ENCODE peak calls at places on chromosomes 4 and X, in seven cellular contexts. N is right lobe of liver, J is endothelial cell of umbilical vein, Z is prostate gland, P is mammary epithelial cell, M is H9, T is tibial nerve. Q is an unnamed sample. For H3K9me3, the result is how much of the 10 kb centered on the place peaks cover.

GRCh38 chr4:82500106-82500738 is 61.6 kb downstream of the TMEM150C start:
- DNase-seq in M (no peak), P (no peak), T (no peak), J (no peak), N (no peak), Z (no peak), Q (no peak)

GRCh38 chr4:183986645-183987528 is 81.8 kb downstream of the STOX2 start:
- DNase-seq in Z (no peak), N (no peak), T (no peak), P (no peak), M (no peak), J (no peak), Q (no peak)

GRCh38 chr4:163556169-163556568 is 61.7 kb downstream of the TMA16 start:
- DNase-seq in P (no peak), Z (no peak), M (no peak), J (no peak), T (no peak), N (no peak), Q (no peak)

GRCh38 chrX:46559062-46559461 is 13.8 kb upstream of the ZNF674 start:
- DNase-seq in T (no peak), J (no peak), Z (no peak), M (no peak), P (no peak), N (no peak), Q (no peak)

GRCh38 chr4:76708986-76709385 is 189.0 kb downstream of the SOWAHB start:
- DNase-seq in P (no peak), Z (no peak), M (no peak), J (no peak), T (no peak), N (no peak), Q (no peak)

GRCh38 chr4:173801876-173802713 is 272.1 kb upstream of the HAND2 start:
- DNase-seq in T (no peak), M (no peak), J (no peak), P (no peak), Z (no peak), N (no peak), Q (no peak)

GRCh38 chr4:116132946-116133345 is 952.4 kb downstream of the TRAM1L1 start:
- DNase-seq in Z (no peak), J (no peak), M (no peak), T (no peak), N (no peak), P (no peak), Q (no peak)

GRCh38 chrX:25020391-25021131 is 4.8 kb upstream of the ARX start:
- DNase-seq in J (no peak), M (peak), P (no peak), Z (no peak), N (no peak), T (no peak), Q (no peak)

GRCh38 chrX:2967998-2968909 is 38.1 kb upstream of the ARSH start:
- DNase-seq in J (peak), N (no peak), P (peak), T (no peak), Z (peak), M (peak), Q (peak)

GRCh38 chrX:119427024-119427794 is 28.1 kb downstream of the SLC25A43 start:
- DNase-seq in T (no peak), P (no peak), J (no peak), M (no peak), Z (no peak), N (peak), Q (peak)

GRCh38 chr4:101944649-101945048 is 154.1 kb downstream of the BANK1 start:
- DNase-seq in P (peak), Z (no peak), N (no peak), J (no peak), M (no peak), T (no peak), Q (no peak)

GRCh38 chrX:123859409-123859827 is 435 bp upstream of the XIAP start:
- DNase-seq in J (no peak), M (no peak), N (peak), P (no peak), Z (peak), T (peak), Q (no peak)

GRCh38 chrX:70755850-70756249 is 152.7 kb downstream of the TEX11 start:
- DNase-seq in P (no peak), Z (no peak), J (no peak), T (no peak), N (no peak), M (peak), Q (no peak)

GRCh38 chr4:176845636-176846035 is 52.9 kb upstream of the VEGFC start:
- DNase-seq in J (no peak), Z (no peak), M (no peak), T (no peak), N (no peak), P (peak), Q (no peak)

GRCh38 chr4:101678180-101678579 is 112.3 kb upstream of the BANK1 start:
- DNase-seq in P (no peak), Z (no peak), J (no peak), M (no peak), T (no peak), N (no peak), Q (no peak)

GRCh38 chr4:77197361-77197760 is 40.4 kb downstream of the CCNG2 start:
- DNase-seq in P (no peak), Z (no peak), J (no peak), M (no peak), N (no peak), T (no peak), Q (no peak)

GRCh38 chr4:153001626-153002025 is 65.5 kb downstream of the FHDC1 start:
- DNase-seq in M (no peak), P (no peak), Z (no peak), T (no peak), N (no peak), J (no peak), Q (no peak)

GRCh38 chrX:11665144-11666040 is at the start of gene ARHGAP6:
- DNase-seq in N (peak), M (peak), Z (no peak), T (no peak), J (peak), P (peak), Q (peak)

GRCh38 chr4:67700119-67700873 is 659 bp downstream of the UBA6 start:
- DNase-seq in N (no peak), T (no peak), P (no peak), J (no peak), M (no peak), Z (no peak), Q (no peak)

GRCh38 chrX:46648660-46649059 is 75.1 kb downstream of the CHST7 start:
- DNase-seq in P (no peak), T (no peak), Z (no peak), N (no peak), J (no peak), M (no peak), Q (no peak)

GRCh38 chr4:52993771-52994170 is 131.7 kb downstream of the RASL11B start:
- DNase-seq in M (no peak), N (no peak), P (no peak), J (no peak), T (no peak), Z (no peak), Q (no peak)

GRCh38 chrX:11913001-11913400 is 155.0 kb downstream of the MSL3 start:
- DNase-seq in N (no peak), P (no peak), T (no peak), M (no peak), Z (no peak), J (no peak), Q (no peak)

GRCh38 chr4:106019771-106020170 is 124.5 kb downstream of the NPNT start:
- DNase-seq in M (no peak), J (no peak), N (no peak), P (no peak), Z (no peak), T (no peak), Q (no peak)

GRCh38 chrX:15939737-15940136 is 85.1 kb upstream of the AP1S2 start:
- DNase-seq in M (no peak), N (no peak), Z (no peak), T (no peak), P (no peak), J (no peak), Q (no peak)

DNA sequence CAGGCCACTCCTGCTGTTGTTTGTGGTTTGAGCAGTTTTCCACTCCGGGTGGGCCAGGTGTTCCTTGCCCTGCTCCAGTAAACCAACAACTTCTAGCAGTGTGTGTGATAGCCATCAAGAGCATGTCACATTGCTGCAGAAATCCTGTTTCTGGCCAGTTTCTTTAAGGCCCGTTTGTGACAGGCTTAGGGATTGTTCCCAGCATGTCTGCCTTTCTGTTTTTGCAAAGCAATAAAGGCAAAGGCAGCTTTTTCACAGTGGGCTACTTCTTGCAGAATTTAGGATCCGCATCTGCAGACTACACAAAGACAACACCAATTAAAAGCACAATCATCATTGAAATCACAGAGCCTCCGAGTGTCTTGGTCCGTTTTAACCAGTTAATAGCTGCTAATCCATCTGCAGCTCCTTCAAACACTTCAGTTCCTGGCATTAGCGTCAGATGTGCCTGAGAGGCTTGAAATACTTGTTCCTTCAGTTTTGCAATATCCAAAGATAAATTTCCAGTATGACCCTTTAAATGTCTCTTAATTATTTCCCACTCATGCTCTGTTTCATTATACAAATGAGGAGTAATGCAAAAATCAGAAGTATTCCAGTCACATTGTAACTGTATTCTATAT is 65.1 kb downstream of the ADAM29 start:
- DNase-seq in T (no peak), M (no peak), N (no peak), Z (no peak), J (no peak), P (no peak), Q (no peak)
- H3K9me3 ChIP-seq in T (under half), M (under half), N (under half), Z (under half), J (under half), P (under half), Q (under half)

GRCh38 chrX:65098851-65099250 is 122.6 kb upstream of the ZC4H2 start:
- DNase-seq in J (no peak), T (no peak), M (no peak), P (no peak), N (no peak), Z (no peak), Q (no peak)
- H3K9me3 ChIP-seq in J (under half), T (under half), M (under half), P (under half), N (under half), Z (under half), Q (under half)

DNA sequence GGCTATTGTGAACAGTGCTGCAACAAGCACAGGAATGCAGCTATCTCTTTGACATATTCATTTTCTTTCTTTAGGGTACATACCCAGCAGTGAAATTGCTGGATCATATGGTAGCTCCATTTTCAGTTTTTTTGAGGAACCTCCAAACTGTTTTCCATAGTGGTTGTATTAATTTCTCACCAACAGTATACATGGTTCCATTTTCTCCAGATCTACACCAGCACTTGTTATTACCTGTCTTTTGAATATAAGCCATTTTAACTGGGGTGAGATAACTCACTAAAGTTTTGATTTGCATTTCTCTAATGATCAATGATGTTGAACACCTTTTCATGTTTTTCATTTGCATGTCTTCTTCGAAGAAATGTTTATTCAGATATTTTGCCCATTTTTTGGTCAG is 241.1 kb upstream of the AGTR2 start:
- DNase-seq in M (no peak), N (no peak), T (no peak), P (no peak), J (no peak), Z (no peak), Q (no peak)
- H3K9me3 ChIP-seq in M (under half), N (under half), T (under half), P (under half), J (under half), Z (under half), Q (under half)

GRCh38 chr4:14607578-14607977 is 394.7 kb upstream of the CPEB2 start:
- DNase-seq in M (no peak), Z (no peak), J (no peak), N (no peak), P (peak), T (no peak), Q (no peak)
- H3K9me3 ChIP-seq in M (under half), Z (under half), J (under half), N (under half), P (under half), T (under half), Q (under half)

GRCh38 chrX:155188786-155189185 is 27.5 kb upstream of the VBP1 start:
- DNase-seq in N (no peak), Z (no peak), J (no peak), M (no peak), P (no peak), T (no peak), Q (no peak)
- H3K9me3 ChIP-seq in N (under half), Z (under half), J (under half), M (under half), P (under half), T (under half), Q (under half)

DNA sequence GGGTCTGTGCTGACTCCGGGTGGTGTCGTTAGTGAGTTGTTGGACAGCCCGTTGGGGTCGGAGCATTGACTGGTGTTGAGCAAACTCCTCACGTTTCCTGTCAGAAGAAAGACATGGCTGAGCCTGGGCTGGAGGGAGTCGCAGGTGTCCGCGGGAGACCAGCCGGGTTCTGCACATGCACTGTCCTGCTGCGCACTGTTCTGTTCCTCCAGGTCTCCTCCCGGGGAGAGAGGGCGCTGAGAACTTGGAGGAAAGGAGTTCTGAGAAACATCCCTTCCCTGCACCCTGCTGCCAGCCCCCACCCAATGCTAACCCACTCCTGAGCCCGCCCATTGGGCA is 1.1 kb downstream of the ZNF141 start:
- DNase-seq in N (peak), J (no peak), T (no peak), M (no peak), Z (no peak), P (peak), Q (no peak)
- H3K9me3 ChIP-seq in N (under half), J (under half), T (under half), M (under half), Z (under half), P (under half), Q (under half)

DNA sequence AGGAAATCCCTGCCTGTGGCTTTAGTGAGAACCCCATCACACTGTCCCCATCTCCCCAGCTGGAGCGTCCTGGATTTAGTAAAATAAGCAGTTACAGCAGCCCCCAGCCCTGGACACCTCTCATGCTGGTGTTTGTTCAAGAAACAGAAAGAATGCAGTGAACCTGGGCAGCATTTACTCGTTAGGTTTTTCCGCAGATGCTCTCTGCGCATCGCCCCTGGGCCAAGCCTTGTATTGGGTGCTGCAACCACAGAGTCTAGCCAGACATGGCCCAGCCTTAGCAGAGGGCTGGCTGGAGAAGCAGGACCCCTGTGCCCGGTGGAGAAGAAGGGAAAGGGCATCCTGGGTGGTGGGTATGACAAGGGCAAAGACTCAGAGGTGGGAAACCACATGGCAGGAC is 136.3 kb upstream of the PSAPL1 start:
- DNase-seq in T (no peak), J (no peak), N (no peak), M (no peak), Z (no peak), P (no peak), Q (no peak)
- H3K9me3 ChIP-seq in T (under half), J (under half), N (under half), M (under half), Z (under half), P (under half), Q (under half)

DNA sequence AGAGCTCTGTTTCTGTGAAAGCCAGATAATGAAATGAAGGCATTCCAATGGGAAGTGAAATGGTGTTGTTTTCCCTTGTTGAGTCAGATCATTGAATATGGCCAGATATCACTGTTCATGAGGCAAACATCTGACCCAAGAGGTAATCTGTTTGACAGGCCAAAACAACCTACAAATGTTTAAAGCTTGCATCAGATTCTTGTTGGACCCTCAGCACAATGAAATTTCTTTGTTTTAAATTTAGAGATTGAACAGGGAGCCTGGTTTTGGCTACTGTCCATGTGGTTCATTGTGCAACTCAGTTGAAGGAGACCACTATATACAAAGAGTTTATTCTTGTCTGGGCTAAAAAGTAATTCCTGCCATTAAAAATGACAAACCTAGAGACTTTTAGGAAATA is 159.1 kb downstream of the AFF2 start:
- DNase-seq in P (peak), Z (no peak), M (no peak), J (no peak), N (no peak), T (no peak), Q (no peak)
- H3K9me3 ChIP-seq in P (under half), Z (under half), M (under half), J (under half), N (under half), T (under half), Q (under half)

GRCh38 chr4:172688536-172688935 is 480.1 kb upstream of the GALNT7 start:
- DNase-seq in M (no peak), N (no peak), J (no peak), T (no peak), P (no peak), Z (no peak), Q (no peak)

GRCh38 chr4:172686021-172686420 is 482.6 kb upstream of the GALNT7 start:
- DNase-seq in P (no peak), M (no peak), Z (no peak), N (no peak), J (no peak), T (no peak), Q (no peak)

GRCh38 chr4:172680701-172681100 is 487.9 kb upstream of the GALNT7 start:
- DNase-seq in J (no peak), M (no peak), T (no peak), P (no peak), Z (no peak), N (no peak), Q (no peak)

GRCh38 chr4:172683016-172683415 is 485.6 kb upstream of the GALNT7 start:
- DNase-seq in M (no peak), Z (no peak), P (no peak), J (no peak), T (no peak), N (no peak), Q (no peak)
- H3K9me3 ChIP-seq in M (under half), Z (under half), P (under half), J (under half), T (under half), N (under half), Q (under half)

GRCh38 chr4:63986253-63986652 is 423.0 kb downstream of the TECRL start:
- DNase-seq in T (no peak), J (no peak), M (no peak), N (no peak), Z (no peak), P (no peak), Q (no peak)

GRCh38 chr4:63983224-63983623 is 426.0 kb downstream of the TECRL start:
- DNase-seq in J (no peak), P (no peak), Z (no peak), N (no peak), T (no peak), M (no peak), Q (no peak)
- H3K9me3 ChIP-seq in J (under half), P (under half), Z (under half), N (under half), T (under half), M (under half), Q (under half)

Q was measured in body of pancreas.